ENCODE peak calls at places on chromosomes 4 and X, in four cellular contexts. One of them, this sample, is unnamed.

GRCh38 chrX:132442674-132443073 is 46.2 kb downstream of the MBNL3 start:
- DNase-seq in GM23248: peak; percentile 37
- DNase-seq in PC-3: no peak
- DNase-seq in SK-N-SH: no peak
- DNase-seq in this sample: no peak

GRCh38 chr4:64713256-64713840 is 304.1 kb upstream of the TECRL start:
- DNase-seq in GM23248: peak; percentile 23
- DNase-seq in PC-3: peak; percentile 81
- DNase-seq in SK-N-SH: peak; percentile 9
- DNase-seq in this sample: peak; percentile 40

GRCh38 chr4:182139481-182139880 is 103.7 kb upstream of the TENM3 start:
- DNase-seq in GM23248: no peak
- DNase-seq in PC-3: no peak
- DNase-seq in SK-N-SH: no peak
- DNase-seq in this sample: peak; percentile 55

GRCh38 chr4:38621004-38621684 is 42.9 kb upstream of the KLF3 start:
- DNase-seq in GM23248: peak; percentile 83
- DNase-seq in PC-3: peak; percentile 91
- DNase-seq in SK-N-SH: no peak
- DNase-seq in this sample: no peak

GRCh38 chr4:82797048-82797590 is 1.5 kb downstream of the SCD5 start:
- DNase-seq in GM23248: peak; percentile 30
- DNase-seq in PC-3: no peak
- DNase-seq in SK-N-SH: peak; percentile 39
- DNase-seq in this sample: no peak

GRCh38 chrX:134782796-134783195 is 124.5 kb upstream of the PLAC1 start:
- DNase-seq in GM23248: peak; percentile 64
- DNase-seq in PC-3: peak; percentile 72
- DNase-seq in SK-N-SH: peak; percentile 23
- DNase-seq in this sample: no peak

GRCh38 chrX:12704706-12705105 is 86.5 kb upstream of the PRPS2 start:
- DNase-seq in GM23248: no peak
- DNase-seq in PC-3: no peak
- DNase-seq in SK-N-SH: no peak
- DNase-seq in this sample: no peak

GRCh38 chrX:72142094-72142843 is 10.6 kb upstream of the RTL5 start:
- DNase-seq in GM23248: no peak
- DNase-seq in PC-3: no peak
- DNase-seq in SK-N-SH: peak; percentile 54
- DNase-seq in this sample: no peak

GRCh38 chr4:109052699-109053656 is 249.5 kb downstream of the COL25A1 start:
- DNase-seq in GM23248: no peak
- DNase-seq in PC-3: no peak
- DNase-seq in SK-N-SH: no peak
- DNase-seq in this sample: no peak

GRCh38 chr4:62415256-62415655 is 1215.1 kb downstream of the ADGRL3 start:
- DNase-seq in GM23248: no peak
- DNase-seq in PC-3: peak; percentile 63
- DNase-seq in SK-N-SH: no peak
- DNase-seq in this sample: no peak

GRCh38 chrX:11566158-11566557 is 99.6 kb downstream of the ARHGAP6 start:
- DNase-seq in GM23248: no peak
- DNase-seq in PC-3: no peak
- DNase-seq in SK-N-SH: no peak
- DNase-seq in this sample: no peak

GRCh38 chrX:150486011-150486410 is 82.4 kb upstream of the MTM1 start:
- DNase-seq in GM23248: peak; percentile 74
- DNase-seq in PC-3: peak; percentile 61
- DNase-seq in SK-N-SH: peak; percentile 32
- DNase-seq in this sample: peak; percentile 28

GRCh38 chr4:94400191-94400590 is 51.6 kb upstream of the PDLIM5 start:
- DNase-seq in GM23248: no peak
- DNase-seq in PC-3: no peak
- DNase-seq in SK-N-SH: no peak
- DNase-seq in this sample: no peak

GRCh38 chr4:77104405-77105292 is 28.9 kb upstream of the CCNI start:
- DNase-seq in GM23248: peak; percentile 47
- DNase-seq in PC-3: peak; percentile 70
- DNase-seq in SK-N-SH: no peak
- DNase-seq in this sample: no peak

GRCh38 chr4:38866973-38867477 is 581 bp upstream of the FAM114A1 start:
- DNase-seq in GM23248: no peak
- DNase-seq in PC-3: no peak
- DNase-seq in SK-N-SH: no peak
- DNase-seq in this sample: no peak

GRCh38 chrX:15853586-15854079 is 980 bp downstream of the AP1S2 start:
- DNase-seq in GM23248: peak; percentile 33
- DNase-seq in PC-3: peak; percentile 15
- DNase-seq in SK-N-SH: peak; percentile 15
- DNase-seq in this sample: no peak

GRCh38 chr4:127203561-127204260 is 429.0 kb upstream of the INTU start:
- DNase-seq in GM23248: peak; percentile 81
- DNase-seq in PC-3: peak; percentile 31
- DNase-seq in SK-N-SH: no peak
- DNase-seq in this sample: no peak

GRCh38 chr4:126955292-126956191 is 677.2 kb upstream of the INTU start:
- DNase-seq in GM23248: no peak
- DNase-seq in PC-3: no peak
- DNase-seq in SK-N-SH: peak; percentile 9
- DNase-seq in this sample: no peak

GRCh38 chr4:73726000-73726399 is 14.4 kb upstream of the CXCL8 start:
- DNase-seq in GM23248: peak; percentile 92
- DNase-seq in PC-3: peak; percentile 99
- DNase-seq in SK-N-SH: no peak
- DNase-seq in this sample: no peak

GRCh38 chr4:184668511-184669114 is 19.1 kb downstream of the PRIMPOL start:
- DNase-seq in GM23248: no peak
- DNase-seq in PC-3: no peak
- DNase-seq in SK-N-SH: no peak
- DNase-seq in this sample: peak; percentile 72

GRCh38 chrX:49202022-49202421 is 2.0 kb upstream of the SYP start:
- DNase-seq in GM23248: no peak
- DNase-seq in PC-3: no peak
- DNase-seq in SK-N-SH: no peak
- DNase-seq in this sample: no peak

GRCh38 chrX:121641560-121641959 is 594.1 kb downstream of the GLUD2 start:
- DNase-seq in GM23248: peak; percentile 59
- DNase-seq in PC-3: peak; percentile 25
- DNase-seq in SK-N-SH: no peak
- DNase-seq in this sample: no peak

GRCh38 chr4:107564326-107564725 is 155.7 kb downstream of the PAPSS1 start:
- DNase-seq in GM23248: peak; percentile 29
- DNase-seq in PC-3: no peak
- DNase-seq in SK-N-SH: no peak
- DNase-seq in this sample: no peak

GRCh38 chrX:4841216-4841745 is 1127.8 kb upstream of the PRKX start:
- DNase-seq in GM23248: no peak
- DNase-seq in PC-3: peak; percentile 45
- DNase-seq in SK-N-SH: no peak
- DNase-seq in this sample: no peak

GRCh38 chr4:85084371-85085170 is 118.1 kb upstream of the WDFY3 start:
- DNase-seq in GM23248: peak; percentile 74
- DNase-seq in PC-3: peak; percentile 75
- DNase-seq in SK-N-SH: peak; percentile 20
- DNase-seq in this sample: peak; percentile 77

GRCh38 chr4:104491826-104492771 is 2.6 kb downstream of the CXXC4 start:
- DNase-seq in GM23248: peak; percentile 3
- DNase-seq in PC-3: no peak
- DNase-seq in SK-N-SH: peak; percentile 43
- DNase-seq in this sample: peak; percentile 82

GRCh38 chr4:5137927-5138326 is 86.6 kb downstream of the STK32B start:
- DNase-seq in GM23248: peak; percentile 11
- DNase-seq in PC-3: no peak
- DNase-seq in SK-N-SH: no peak
- DNase-seq in this sample: no peak

GRCh38 chrX:69025802-69026301 is 139.4 kb downstream of the PJA1 start:
- DNase-seq in GM23248: peak; percentile 28
- DNase-seq in PC-3: peak; percentile 94
- DNase-seq in SK-N-SH: no peak
- DNase-seq in this sample: no peak

GRCh38 chrX:79170632-79171031 is 26.1 kb downstream of the GPR174 start:
- DNase-seq in GM23248: no peak
- DNase-seq in PC-3: no peak
- DNase-seq in SK-N-SH: no peak
- DNase-seq in this sample: no peak

GRCh38 chrX:68758671-68759070 is 70.2 kb upstream of the EFNB1 start:
- DNase-seq in GM23248: no peak
- DNase-seq in PC-3: no peak
- DNase-seq in SK-N-SH: no peak
- DNase-seq in this sample: no peak

GRCh38 chrX:40007746-40008705 is 89.7 kb downstream of the BCOR start:
- DNase-seq in GM23248: no peak
- DNase-seq in PC-3: no peak
- DNase-seq in SK-N-SH: peak; percentile 43
- DNase-seq in this sample: no peak

GRCh38 chrX:134692990-134693389 is 34.7 kb upstream of the PLAC1 start:
- DNase-seq in GM23248: peak; percentile 72
- DNase-seq in PC-3: peak; percentile 74
- DNase-seq in SK-N-SH: no peak
- DNase-seq in this sample: no peak

GRCh38 chr4:41935652-41936021 is 408 bp downstream of the TMEM33 start:
- DNase-seq in GM23248: peak; percentile 70
- DNase-seq in PC-3: peak; percentile 26
- DNase-seq in SK-N-SH: no peak
- DNase-seq in this sample: peak; percentile 13

GRCh38 chrX:41481264-41482109 is 34.3 kb downstream of the NYX start:
- DNase-seq in GM23248: peak; percentile 27
- DNase-seq in PC-3: peak; percentile 45
- DNase-seq in SK-N-SH: peak; percentile 55
- DNase-seq in this sample: no peak

GRCh38 chr4:162163892-162164759 is at the start of gene FSTL5:
- DNase-seq in GM23248: peak; percentile 27
- DNase-seq in PC-3: peak; percentile 53
- DNase-seq in SK-N-SH: peak; percentile 81
- DNase-seq in this sample: peak; percentile 86

GRCh38 chrX:20500949-20501348 is 234.2 kb upstream of the RPS6KA3 start:
- DNase-seq in GM23248: no peak
- DNase-seq in PC-3: no peak
- DNase-seq in SK-N-SH: no peak
- DNase-seq in this sample: no peak

GRCh38 chrX:20511792-20512191 is 245.1 kb upstream of the RPS6KA3 start:
- DNase-seq in GM23248: no peak
- DNase-seq in PC-3: no peak
- DNase-seq in SK-N-SH: no peak
- DNase-seq in this sample: no peak

GRCh38 chrX:20507901-20508620 is 241.4 kb upstream of the RPS6KA3 start:
- DNase-seq in GM23248: no peak
- DNase-seq in PC-3: peak; percentile 51
- DNase-seq in SK-N-SH: no peak
- DNase-seq in this sample: no peak

GRCh38 chrX:20506739-20507138 is 240.0 kb upstream of the RPS6KA3 start:
- DNase-seq in GM23248: peak; percentile 47
- DNase-seq in PC-3: peak; percentile 22
- DNase-seq in SK-N-SH: no peak
- DNase-seq in this sample: no peak
- TF ChIP-seq EZH2phosphoT487 in GM23248: no peak
- TF ChIP-seq EZH2phosphoT487 in PC-3: no peak
- TF ChIP-seq EZH2phosphoT487 in SK-N-SH: no peak
- TF ChIP-seq EZH2phosphoT487 in this sample: no peak

DNA sequence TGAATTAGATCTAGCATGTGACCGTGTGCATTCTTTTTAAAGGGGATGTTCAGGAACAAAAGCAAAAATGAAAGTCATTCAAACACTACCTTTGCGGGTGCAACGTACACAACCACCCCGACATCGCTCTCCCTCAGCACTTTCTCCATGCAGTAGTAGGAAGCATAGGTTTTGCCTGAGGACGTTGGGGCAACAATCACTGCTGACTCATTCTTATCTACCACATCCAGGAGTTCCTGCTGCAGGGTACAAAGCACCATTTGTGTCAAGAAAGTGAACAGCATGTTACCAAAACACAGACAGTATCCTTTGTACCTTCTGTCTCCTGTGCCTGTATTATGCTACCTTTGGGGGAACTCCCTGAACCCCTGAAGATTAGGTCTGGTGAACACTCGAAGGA is 58.6 kb downstream of the DDX60L start:
- DNase-seq in GM23248: peak; percentile 4
- DNase-seq in PC-3: peak; percentile 71
- DNase-seq in SK-N-SH: no peak
- DNase-seq in this sample: no peak
- H3K9ac ChIP-seq in GM23248: no peak overlapping the region
- H3K9ac ChIP-seq in PC-3: no peak overlapping the region
- H3K9ac ChIP-seq in SK-N-SH: no peak overlapping the region
- H3K9ac ChIP-seq in this sample: no peak overlapping the region

GRCh38 chr4:2261110-2261852 is 628 bp downstream of the MXD4 start:
- DNase-seq in GM23248: peak; percentile 87
- DNase-seq in PC-3: peak; percentile 37
- DNase-seq in SK-N-SH: peak; percentile 88
- DNase-seq in this sample: peak; percentile 61

GRCh38 chr4:2262145-2262943 is 435 bp upstream of the MXD4 start:
- DNase-seq in GM23248: peak; percentile 100
- DNase-seq in PC-3: peak; percentile 95
- DNase-seq in SK-N-SH: peak; percentile 98
- DNase-seq in this sample: peak; percentile 99

GRCh38 chr4:2261853-2262144 is at the start of gene MXD4:
- DNase-seq in GM23248: no peak
- DNase-seq in PC-3: no peak
- DNase-seq in SK-N-SH: no peak
- DNase-seq in this sample: no peak

GRCh38 chr4:2263701-2264321 is 1.9 kb upstream of the MXD4 start:
- DNase-seq in GM23248: no peak
- DNase-seq in PC-3: no peak
- DNase-seq in SK-N-SH: no peak
- DNase-seq in this sample: peak; percentile 84

GRCh38 chr4:2262944-2263250 is 988 bp upstream of the MXD4 start:
- DNase-seq in GM23248: no peak
- DNase-seq in PC-3: no peak
- DNase-seq in SK-N-SH: no peak
- DNase-seq in this sample: no peak
- H3K27ac ChIP-seq in GM23248: peak overlapping the region; percentile 68
- H3K27ac ChIP-seq in PC-3: no peak overlapping the region
- H3K27ac ChIP-seq in SK-N-SH: peak overlapping the region; percentile 98
- H3K27ac ChIP-seq in this sample: peak overlapping the region; percentile 62

DNA sequence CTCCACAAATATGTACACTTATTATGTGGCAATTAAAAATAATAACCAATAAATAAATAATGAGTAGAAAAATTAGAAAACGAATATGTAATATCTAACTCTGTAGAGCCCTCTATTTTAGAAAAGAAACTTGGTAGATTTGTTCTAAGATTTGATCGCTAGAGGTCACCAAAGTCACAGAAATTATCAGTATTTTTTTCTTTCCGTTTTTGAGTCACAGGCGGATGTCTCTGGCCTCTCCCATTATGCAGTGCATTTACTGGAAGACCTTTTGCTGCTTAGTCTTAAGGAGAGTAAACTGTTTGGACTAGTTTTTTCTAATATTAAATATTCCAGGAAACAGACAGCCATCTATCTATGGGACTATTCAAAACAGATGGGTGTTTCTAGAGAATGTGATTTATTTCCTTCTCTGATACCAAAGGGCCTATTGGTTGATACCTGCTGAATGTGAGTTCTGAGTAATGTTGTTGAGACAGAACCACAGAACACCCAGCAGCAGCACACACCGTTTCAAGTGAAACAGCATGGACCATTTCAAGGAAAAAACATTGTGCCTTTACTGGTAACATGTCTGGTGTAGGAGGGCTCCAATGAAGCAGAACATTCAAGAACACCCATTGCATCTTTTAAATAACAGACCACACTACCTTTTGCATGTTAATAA is 34.0 kb upstream of the GYPA start:
- DNase-seq in GM23248: peak; percentile 77
- DNase-seq in PC-3: peak; percentile 81
- DNase-seq in SK-N-SH: peak; percentile 22
- DNase-seq in this sample: peak; percentile 70
- TF ChIP-seq EZH2phosphoT487 in GM23248: no peak
- TF ChIP-seq EZH2phosphoT487 in PC-3: no peak
- TF ChIP-seq EZH2phosphoT487 in SK-N-SH: no peak
- TF ChIP-seq EZH2phosphoT487 in this sample: no peak

This sample was measured in MM.1S.